ENCODE peak calls at places on chromosomes 5 and 9, in five cellular contexts. T is midbrain, N is NCI-H774, L is aorta, S is right cardiac atrium. Y is an unnamed sample.

GRCh38 chr9:121107041-121107440 is 32.3 kb downstream of the CNTRL start:
- DNase-seq in T (no peak), N (no peak), L (no peak), S (no peak), Y (no peak)

GRCh38 chr9:18605763-18606162 is 131.8 kb downstream of the ADAMTSL1 start:
- DNase-seq in T (no peak), N (no peak), L (peak; percentile 65), S (peak; percentile 87), Y (no peak)

GRCh38 chr5:55868846-55869245 is 17.7 kb downstream of the IL31RA start:
- DNase-seq in T (no peak), N (no peak), L (peak; percentile 62), S (no peak), Y (no peak)

GRCh38 chr9:106588601-106589000 is 274.4 kb upstream of the ZNF462 start:
- DNase-seq in T (no peak), N (no peak), L (no peak), S (no peak), Y (no peak)

GRCh38 chr5:37830348-37830747 is 9.5 kb downstream of the GDNF start:
- DNase-seq in T (no peak), N (no peak), L (no peak), S (no peak), Y (no peak)

GRCh38 chr9:10613413-10613812 is 611 bp upstream of the PTPRD start:
- DNase-seq in T (no peak), N (no peak), L (no peak), S (peak; percentile 6), Y (no peak)

GRCh38 chr5:41827792-41828191 is 42.4 kb downstream of the OXCT1 start:
- DNase-seq in T (no peak), N (no peak), L (no peak), S (no peak), Y (no peak)

GRCh38 chr9:124132671-124133147 is 121.1 kb downstream of the LHX2 start:
- DNase-seq in T (no peak), N (no peak), L (no peak), S (no peak), Y (no peak)

GRCh38 chr5:22604711-22605110 is 248.4 kb downstream of the CDH12 start:
- DNase-seq in T (no peak), N (no peak), L (no peak), S (no peak), Y (no peak)

GRCh38 chr9:37952731-37953130 is 48.8 kb upstream of the SLC25A51 start:
- DNase-seq in T (no peak), N (no peak), L (no peak), S (peak; percentile 28), Y (no peak)

GRCh38 chr5:77644443-77645157 is 6.1 kb upstream of the OTP start:
- DNase-seq in T (no peak), N (peak; percentile 19), L (no peak), S (no peak), Y (no peak)

GRCh38 chr5:157342822-157343402 is 77.0 kb downstream of the CYFIP2 start:
- DNase-seq in T (no peak), N (no peak), L (no peak), S (peak; percentile 67), Y (no peak)

GRCh38 chr5:88743231-88743879 is 139.6 kb downstream of the MEF2C start:
- DNase-seq in T (no peak), N (no peak), L (no peak), S (no peak), Y (no peak)

GRCh38 chr5:137376127-137376526 is 123.0 kb downstream of the SPOCK1 start:
- DNase-seq in T (no peak), N (peak; percentile 48), L (no peak), S (peak; percentile 84), Y (peak; percentile 57)